ENCODE peak calls at places on chromosomes 11 and 22, in seven cellular contexts. P is substantia nigra; T is NCI-H1105 treated with DMSO at 0.1 percent for 48 hours; O is activated CD4-positive, CD25-positive, alpha-beta regulatory T cell treated with anti-CD3 and anti-CD28 coated beads, Interleukin-2, amount 50 U/mL, for 16 hours; H is ovary; D is neural crest cell; R is stimulated activated CD4-positive, alpha-beta T cell treated with anti-CD3 and anti-CD28 coated beads, Interleukin-15, amount 100 ng/mL, for 24 hours. G is an unnamed sample.
A peak's percentile ranks its signal among the peaks of the same experiment; 100 is the strongest.

GRCh38 chr11:34468209-34468841 is 29.6 kb downstream of the CAT start:
- DNase-seq in P (no peak), T (no peak), O (no peak), H (no peak), D (no peak), R (peak; percentile 59), G (no peak)

GRCh38 chr22:17115311-17115710 is 5.8 kb downstream of the TMEM121B start:
- DNase-seq in P (no peak), T (no peak), O (no peak), H (no peak), D (no peak), R (no peak), G (peak; percentile 34)

GRCh38 chr11:77320351-77320750 is 18.9 kb upstream of the GDPD4 start:
- DNase-seq in P (no peak), T (no peak), O (no peak), H (no peak), D (no peak), R (no peak), G (no peak)

GRCh38 chr11:111736191-111736590 is 30.0 kb downstream of the PPP2R1B start:
- DNase-seq in P (no peak), T (no peak), O (no peak), H (no peak), D (no peak), R (no peak), G (no peak)

GRCh38 chr11:120024586-120024985 is 113.3 kb downstream of the TRIM29 start:
- DNase-seq in P (no peak), T (no peak), O (no peak), H (no peak), D (no peak), R (no peak), G (no peak)

GRCh38 chr11:28464252-28464867 is 356.2 kb downstream of the METTL15 start:
- DNase-seq in P (no peak), T (no peak), O (no peak), H (no peak), D (no peak), R (no peak), G (peak; percentile 24)

GRCh38 chr22:49793296-49793695 is 34.4 kb downstream of the BRD1 start:
- DNase-seq in P (no peak), T (no peak), O (no peak), H (no peak), D (no peak), R (no peak), G (no peak)

GRCh38 chr11:45141631-45142030 is 4.8 kb upstream of the PRDM11 start:
- DNase-seq in P (no peak), T (no peak), O (no peak), H (no peak), D (no peak), R (no peak), G (no peak)

G was measured in pons.